ENCODE peak calls at places on chromosome 18, in six cellular contexts. One of them, this sample, is unnamed.

GRCh38 chr18:34867520-34867919 is 157.4 kb downstream of the DTNA start:
- DNase-seq in non-pigmented ciliary epithelial cell: no peak
- DNase-seq in substantia nigra: no peak
- DNase-seq in hypothalamus: no peak
- DNase-seq in fibroblast of gingiva: peak
- DNase-seq in GM13976: no peak
- DNase-seq in this sample: no peak

GRCh38 chr18:73756256-73757091 is 391.2 kb downstream of the FBXO15 start:
- DNase-seq in substantia nigra: no peak
- DNase-seq in non-pigmented ciliary epithelial cell: no peak
- DNase-seq in fibroblast of gingiva: no peak
- DNase-seq in GM13976: no peak
- DNase-seq in hypothalamus: no peak
- DNase-seq in this sample: no peak

GRCh38 chr18:49565656-49566055 is 3.8 kb downstream of the LIPG start:
- DNase-seq in hypothalamus: peak
- DNase-seq in substantia nigra: no peak
- DNase-seq in fibroblast of gingiva: peak
- DNase-seq in GM13976: no peak
- DNase-seq in non-pigmented ciliary epithelial cell: no peak
- DNase-seq in this sample: peak

GRCh38 chr18:77057043-77057442 is 75.5 kb downstream of the MBP start:
- DNase-seq in GM13976: no peak
- DNase-seq in hypothalamus: no peak
- DNase-seq in fibroblast of gingiva: peak
- DNase-seq in substantia nigra: no peak
- DNase-seq in non-pigmented ciliary epithelial cell: no peak
- DNase-seq in this sample: no peak

GRCh38 chr18:73244411-73244810 is 376.6 kb upstream of the NETO1 start:
- DNase-seq in substantia nigra: no peak
- DNase-seq in fibroblast of gingiva: peak
- DNase-seq in non-pigmented ciliary epithelial cell: no peak
- DNase-seq in GM13976: no peak
- DNase-seq in hypothalamus: no peak
- DNase-seq in this sample: no peak

GRCh38 chr18:13539050-13539449 is 187.3 kb downstream of the FAM210A start:
- DNase-seq in non-pigmented ciliary epithelial cell: no peak
- DNase-seq in GM13976: no peak
- DNase-seq in hypothalamus: no peak
- DNase-seq in substantia nigra: no peak
- DNase-seq in fibroblast of gingiva: no peak
- DNase-seq in this sample: no peak

GRCh38 chr18:59123588-59124369 is 15.9 kb upstream of the SEC11C start:
- DNase-seq in hypothalamus: no peak
- DNase-seq in substantia nigra: no peak
- DNase-seq in non-pigmented ciliary epithelial cell: peak
- DNase-seq in fibroblast of gingiva: peak
- DNase-seq in GM13976: no peak
- DNase-seq in this sample: peak

GRCh38 chr18:22557160-22557941 is 139.6 kb upstream of the CTAGE1 start:
- DNase-seq in fibroblast of gingiva: no peak
- DNase-seq in GM13976: no peak
- DNase-seq in hypothalamus: no peak
- DNase-seq in substantia nigra: no peak
- DNase-seq in non-pigmented ciliary epithelial cell: no peak
- DNase-seq in this sample: no peak

This sample was measured in posterior cingulate gyrus.